ENCODE peak calls at places on chromosomes 16 and 17, in seven cellular contexts. Z is CD8-positive, alpha-beta T cell; K is neural progenitor cell; X is cardiac muscle cell; D is adrenal gland; U is HL-60; O is fibroblast of lung. L is an unnamed sample.

GRCh38 chr17:71801301-71801700 is 319.5 kb upstream of the SOX9 start:
- DNase-seq in Z (no peak), K (no peak), X (peak), D (no peak), U (no peak), O (peak), L (no peak)

GRCh38 chr17:34169501-34169900 is 85.6 kb upstream of the CCL2 start:
- DNase-seq in Z (no peak), K (no peak), X (no peak), D (no peak), U (no peak), O (no peak), L (no peak)

GRCh38 chr17:46928472-46929261 is 5.7 kb downstream of the GOSR2 start:
- DNase-seq in Z (no peak), K (no peak), X (no peak), D (no peak), U (no peak), O (no peak), L (no peak)

GRCh38 chr16:65069090-65069489 is 52.8 kb downstream of the CDH11 start:
- DNase-seq in Z (no peak), K (no peak), X (peak), D (no peak), U (no peak), O (peak), L (no peak)

GRCh38 chr17:48804936-48805411 is 12.1 kb downstream of the TTLL6 start:
- DNase-seq in Z (peak), K (peak), X (peak), D (peak), U (peak), O (peak), L (peak)

GRCh38 chr17:68004201-68004600 is 7.9 kb upstream of the C17orf58 start:
- DNase-seq in Z (no peak), K (no peak), X (no peak), D (no peak), U (no peak), O (no peak), L (no peak)

GRCh38 chr17:67469208-67469980 is 92.3 kb downstream of the PITPNC1 start:
- DNase-seq in Z (peak), K (no peak), X (peak), D (no peak), U (no peak), O (peak), L (no peak)

GRCh38 chr17:45288825-45289224 is 26.9 kb upstream of the SPATA32 start:
- DNase-seq in Z (no peak), K (no peak), X (no peak), D (no peak), U (no peak), O (peak), L (no peak)

GRCh38 chr17:59527931-59528330 is 37.5 kb upstream of the DHX40 start:
- DNase-seq in Z (no peak), K (no peak), X (no peak), D (no peak), U (no peak), O (no peak), L (no peak)

GRCh38 chr17:79438045-79438444 is 172.8 kb downstream of the RBFOX3 start:
- DNase-seq in Z (no peak), K (no peak), X (no peak), D (no peak), U (no peak), O (no peak), L (no peak)

GRCh38 chr16:17211797-17212196 is 259.0 kb downstream of the XYLT1 start:
- DNase-seq in Z (peak), K (peak), X (no peak), D (no peak), U (no peak), O (no peak), L (peak)

DNA sequence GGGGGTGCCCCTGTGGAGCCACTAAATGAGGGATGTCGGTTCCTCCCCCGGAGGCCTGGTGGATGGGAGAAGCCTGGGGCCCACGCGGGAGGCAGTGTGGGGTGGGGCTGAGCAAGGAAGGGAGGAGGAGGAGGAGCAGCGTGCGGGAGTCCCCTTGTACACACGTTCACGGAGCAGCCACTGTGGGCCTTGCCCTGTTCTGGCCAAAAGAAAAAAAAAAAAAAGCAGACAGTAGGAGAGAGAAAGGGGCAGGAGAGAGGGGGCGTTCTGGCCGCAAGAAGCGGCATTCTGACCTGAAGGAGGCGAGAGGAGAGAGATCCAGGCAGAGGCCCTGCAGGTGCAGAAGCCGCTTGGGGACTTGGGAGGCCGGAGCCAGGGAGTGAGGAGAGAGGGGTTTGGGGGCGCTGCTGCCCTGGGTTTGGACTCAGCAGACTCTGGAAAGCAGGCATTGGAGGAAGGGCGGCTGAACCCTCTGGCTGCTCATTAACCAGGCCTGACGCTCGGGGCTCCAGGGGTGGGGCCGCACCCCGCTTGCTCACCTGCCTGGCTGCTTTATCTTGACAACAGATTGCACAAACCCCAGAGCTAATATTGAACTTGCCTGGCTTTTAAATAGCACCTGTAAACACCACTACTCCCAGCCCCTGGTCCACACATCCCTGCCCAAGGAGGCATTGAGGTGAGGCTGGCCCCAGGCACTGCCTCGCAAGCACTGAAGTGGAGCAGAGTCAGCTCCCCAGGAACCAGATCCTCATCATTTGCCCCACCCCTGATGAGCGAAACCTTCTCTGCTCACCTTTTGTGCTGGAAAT is 190.5 kb upstream of the GSE1 start:
- DNase-seq in Z (peak), K (peak), X (no peak), D (no peak), U (no peak), O (no peak), L (no peak)
- TF ChIP-seq CTCF in Z (no peak), K (peak), X (no peak), D (no peak), U (no peak), O (no peak), L (no peak)

DNA sequence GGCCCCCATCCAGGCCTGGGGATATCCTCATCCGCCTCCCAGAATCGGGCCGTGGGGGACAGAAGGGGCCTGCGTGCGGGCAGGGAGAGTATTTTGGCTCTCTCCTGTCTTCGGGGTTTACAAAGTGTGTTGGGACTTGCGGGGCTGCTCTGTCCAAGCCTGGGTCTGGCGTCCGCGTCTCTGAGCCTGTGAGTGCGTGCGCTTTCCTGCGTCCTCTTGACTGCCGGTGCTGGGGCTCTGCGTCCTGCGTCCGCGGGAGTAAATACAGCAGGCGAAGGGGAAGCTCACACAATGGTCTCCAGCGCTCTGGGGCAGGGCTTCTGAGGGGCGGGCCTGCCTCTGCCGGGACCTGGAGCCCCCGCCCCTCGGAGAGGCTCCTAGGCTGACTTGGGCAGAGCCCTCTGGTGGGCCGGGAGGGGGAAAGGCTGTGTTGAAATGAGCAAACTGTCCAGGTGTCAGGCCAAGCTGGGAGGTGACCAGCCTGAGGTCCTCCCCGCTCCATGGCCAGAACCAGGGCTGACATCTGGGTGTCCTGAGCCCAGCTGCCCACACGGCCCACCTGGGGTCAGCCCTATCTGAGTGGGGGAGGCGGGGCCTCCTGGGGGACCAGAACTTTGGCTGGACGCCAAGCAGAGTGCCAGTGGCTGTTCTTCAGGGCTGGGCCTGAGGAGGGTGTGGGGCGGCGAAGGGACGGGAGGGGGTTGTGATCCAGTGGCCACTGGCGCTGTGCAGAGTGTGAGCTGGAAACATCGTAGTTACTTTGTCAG is 233.6 kb downstream of the SEC14L1 start:
- DNase-seq in Z (peak), K (peak), X (peak), D (peak), U (no peak), O (peak), L (peak)
- TF ChIP-seq CTCF in Z (peak), K (peak), X (peak), D (peak), U (no peak), O (peak), L (peak)

DNA sequence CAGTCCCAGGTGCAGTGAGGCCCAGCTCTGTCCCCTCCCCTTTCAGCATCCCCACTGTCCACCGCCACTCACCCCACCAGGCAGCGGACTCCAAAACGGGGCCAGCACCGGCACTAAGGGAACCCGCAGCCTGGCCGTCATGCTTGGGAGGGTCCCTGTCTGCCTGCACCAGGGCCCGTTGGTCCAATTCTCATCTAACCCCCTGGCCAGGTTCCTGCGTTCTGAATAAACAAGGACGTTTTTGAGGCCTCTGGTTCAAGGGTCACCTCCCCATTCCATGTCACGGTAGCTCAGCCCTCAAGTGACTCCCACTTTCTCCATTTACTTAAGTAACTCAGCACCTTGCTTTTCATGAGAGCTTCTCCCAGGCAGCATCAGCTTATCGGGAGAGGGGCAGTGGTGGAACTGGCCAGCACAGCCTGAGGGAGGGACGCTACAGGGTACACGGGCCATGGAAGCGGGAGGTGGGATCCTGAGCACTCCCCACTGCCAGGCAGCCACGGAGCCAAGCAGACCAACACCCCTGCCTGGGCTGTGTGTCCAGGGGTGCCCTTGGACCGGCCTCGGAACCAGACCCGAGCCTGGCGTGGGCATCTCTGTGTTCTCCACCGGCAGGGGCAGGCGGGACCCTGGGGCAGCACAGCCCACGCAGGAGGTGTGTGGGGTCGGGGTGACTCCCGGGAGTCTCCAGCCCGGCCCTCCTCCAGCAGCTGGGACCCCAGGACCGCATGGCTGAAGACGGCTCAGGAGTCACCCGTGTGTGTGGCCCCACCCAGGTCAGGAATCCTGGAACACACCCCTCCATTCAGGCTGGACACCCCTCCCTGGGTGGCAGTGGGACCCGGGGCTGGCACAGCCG is 74.9 kb upstream of the GNG13 start:
- DNase-seq in Z (no peak), K (no peak), X (no peak), D (no peak), U (no peak), O (no peak), L (no peak)
- TF ChIP-seq CTCF in Z (no peak), K (no peak), X (no peak), D (no peak), U (no peak), O (no peak), L (no peak)

GRCh38 chr17:8123695-8124349 is at the start of gene HES7:
- DNase-seq in Z (peak), K (peak), X (no peak), D (peak), U (no peak), O (no peak), L (no peak)

GRCh38 chr17:8122391-8122922 is 1.4 kb downstream of the HES7 start:
- DNase-seq in Z (no peak), K (peak), X (no peak), D (no peak), U (no peak), O (peak), L (no peak)

GRCh38 chr17:8124350-8125195 is 667 bp upstream of the HES7 start:
- DNase-seq in Z (peak), K (peak), X (no peak), D (no peak), U (no peak), O (peak), L (no peak)

GRCh38 chr17:8121531-8122390 is 2.1 kb downstream of the HES7 start:
- DNase-seq in Z (peak), K (peak), X (peak), D (peak), U (no peak), O (peak), L (peak)

GRCh38 chr17:8122923-8123694 is 797 bp downstream of the HES7 start:
- DNase-seq in Z (peak), K (peak), X (no peak), D (peak), U (no peak), O (peak), L (peak)
- TF ChIP-seq CTCF in Z (no peak), K (no peak), X (no peak), D (no peak), U (no peak), O (no peak), L (no peak)

GRCh38 chr17:75447951-75448856 is 8.2 kb upstream of the TMEM94 start:
- DNase-seq in Z (no peak), K (no peak), X (no peak), D (no peak), U (no peak), O (peak), L (no peak)
- TF ChIP-seq CTCF in Z (no peak), K (no peak), X (no peak), D (no peak), U (no peak), O (no peak), L (no peak)

GRCh38 chr17:21094298-21094704 is 32.5 kb upstream of the DHRS7B start:
- DNase-seq in Z (no peak), K (no peak), X (no peak), D (no peak), U (no peak), O (no peak), L (no peak)

GRCh38 chr17:21089933-21090888 is 36.6 kb upstream of the DHRS7B start:
- DNase-seq in Z (no peak), K (no peak), X (no peak), D (no peak), U (no peak), O (no peak), L (peak)

GRCh38 chr17:21095735-21096134 is 31.0 kb upstream of the DHRS7B start:
- DNase-seq in Z (no peak), K (no peak), X (no peak), D (no peak), U (no peak), O (no peak), L (no peak)

GRCh38 chr17:21089145-21089544 is 37.6 kb upstream of the DHRS7B start:
- DNase-seq in Z (no peak), K (no peak), X (no peak), D (no peak), U (no peak), O (peak), L (no peak)

DNA sequence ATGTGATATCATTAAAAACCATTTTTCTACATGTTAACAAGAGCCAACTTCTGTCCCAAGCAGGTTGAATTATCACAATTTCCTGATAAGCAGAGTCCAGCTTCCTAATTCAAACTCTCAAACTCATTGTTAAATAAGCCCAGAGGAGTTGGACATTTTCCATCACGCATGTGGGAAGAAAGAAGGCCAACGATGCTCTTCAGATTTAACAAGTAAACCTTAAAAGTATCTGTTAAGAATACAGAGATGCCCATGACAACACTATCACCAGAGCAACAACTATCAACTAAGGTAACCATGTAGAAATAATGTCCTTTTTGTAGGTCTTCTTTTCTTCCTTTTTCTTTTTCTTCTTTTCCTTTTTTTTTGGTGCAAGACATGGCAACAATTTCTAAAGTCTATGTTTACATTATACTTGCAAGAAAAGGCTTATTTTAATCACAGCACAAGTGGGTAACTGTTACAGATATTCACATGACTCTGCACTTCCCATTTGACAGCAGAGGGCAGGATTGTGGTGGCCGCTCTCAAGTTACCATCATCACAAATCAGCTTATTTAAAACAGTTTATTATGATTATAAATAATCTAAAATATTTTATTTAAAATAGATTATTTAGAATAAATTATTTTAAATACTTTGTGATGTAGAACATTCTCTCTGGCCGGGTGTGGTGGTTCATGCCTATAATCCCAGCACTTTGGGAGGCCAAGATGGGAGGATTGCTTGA is 35.7 kb upstream of the DHRS7B start:
- DNase-seq in Z (no peak), K (no peak), X (no peak), D (no peak), U (no peak), O (no peak), L (no peak)
- TF ChIP-seq CTCF in Z (no peak), K (no peak), X (no peak), D (no peak), U (no peak), O (peak), L (no peak)

GRCh38 chr17:76538941-76539340 is 903 bp upstream of the PRCD start:
- DNase-seq in Z (no peak), K (no peak), X (no peak), D (no peak), U (no peak), O (no peak), L (no peak)

GRCh38 chr17:76541739-76542450 is 2.1 kb downstream of the PRCD start:
- DNase-seq in Z (no peak), K (no peak), X (no peak), D (no peak), U (no peak), O (no peak), L (no peak)

GRCh38 chr17:76542566-76542971 is 2.7 kb downstream of the PRCD start:
- DNase-seq in Z (no peak), K (no peak), X (no peak), D (no peak), U (no peak), O (no peak), L (no peak)

GRCh38 chr17:76539631-76540271 is at the start of gene PRCD:
- DNase-seq in Z (no peak), K (peak), X (no peak), D (peak), U (no peak), O (no peak), L (no peak)

DNA sequence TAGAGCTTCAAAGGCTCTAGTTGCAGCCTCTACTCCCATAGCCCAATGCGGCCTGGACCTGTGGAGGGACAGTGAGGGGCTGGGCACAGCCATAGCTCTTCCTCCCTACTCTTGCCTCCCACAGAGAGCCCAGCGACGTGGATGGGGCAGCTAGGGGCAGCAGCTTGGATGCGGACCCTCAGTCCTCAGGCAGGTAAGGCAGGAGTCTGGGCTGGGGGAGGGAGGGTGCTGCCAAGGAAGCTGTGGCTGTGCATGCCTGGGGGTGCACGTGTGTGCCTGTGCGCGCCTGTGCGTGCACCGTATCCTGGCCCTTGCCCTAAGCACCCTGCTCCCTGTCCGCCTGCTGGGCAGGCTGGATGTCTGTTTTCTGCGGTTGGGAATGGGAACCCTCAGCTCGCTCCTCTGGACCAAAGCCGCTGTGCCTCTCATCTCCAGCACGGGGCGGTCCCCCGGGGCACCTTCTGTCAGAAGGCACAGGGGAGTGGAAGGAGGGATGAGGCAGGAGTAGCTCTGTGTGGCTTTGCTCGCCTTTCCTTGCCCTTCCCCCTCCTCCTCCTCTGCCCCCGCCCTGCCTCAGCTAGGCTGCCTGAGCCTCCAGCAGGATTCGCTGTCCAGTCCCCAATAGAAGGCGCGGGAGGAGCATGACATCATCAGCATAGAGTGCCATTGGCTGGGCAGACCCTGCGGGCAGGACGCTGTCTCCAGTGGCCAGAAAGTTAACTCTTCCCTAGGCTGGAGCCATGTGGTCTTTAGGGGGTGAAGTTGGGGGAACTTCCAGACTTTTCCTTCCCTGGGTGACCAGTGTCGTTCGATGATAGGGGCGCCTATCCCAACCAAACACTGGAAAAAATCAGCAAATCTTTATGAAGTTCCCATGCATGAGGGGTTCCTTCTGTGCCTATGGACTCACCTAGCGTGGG is 797 bp downstream of the PRCD start:
- DNase-seq in Z (no peak), K (peak), X (peak), D (peak), U (no peak), O (peak), L (peak)
- TF ChIP-seq CTCF in Z (no peak), K (no peak), X (peak), D (peak), U (no peak), O (peak), L (no peak)

GRCh38 chr17:13931111-13931526 is 138.2 kb upstream of the COX10 start:
- DNase-seq in Z (no peak), K (no peak), X (peak), D (peak), U (peak), O (peak), L (no peak)

GRCh38 chr17:13921841-13922776 is 147.2 kb upstream of the COX10 start:
- DNase-seq in Z (no peak), K (no peak), X (no peak), D (no peak), U (no peak), O (no peak), L (no peak)

GRCh38 chr17:13922885-13923284 is 146.4 kb upstream of the COX10 start:
- DNase-seq in Z (no peak), K (no peak), X (no peak), D (no peak), U (no peak), O (no peak), L (no peak)

GRCh38 chr17:13920413-13920812 is 148.9 kb upstream of the COX10 start:
- DNase-seq in Z (no peak), K (no peak), X (no peak), D (no peak), U (no peak), O (no peak), L (no peak)

GRCh38 chr17:13925579-13925978 is 143.7 kb upstream of the COX10 start:
- DNase-seq in Z (no peak), K (no peak), X (no peak), D (no peak), U (no peak), O (no peak), L (no peak)
- TF ChIP-seq CTCF in Z (no peak), K (peak), X (peak), D (no peak), U (no peak), O (no peak), L (no peak)

L was measured in GM13977.